ENCODE peak calls at places on chromosomes 5 and 9, in seven cellular contexts. N, V, J, O, E, Y and C are unnamed samples.

GRCh38 chr5:52800394-52801213 is 12.9 kb downstream of the ITGA1 start:
- DNase-seq in O (peak; percentile 63), J (peak; percentile 60), E (peak; percentile 46), N (no peak), V (peak; percentile 69), Y (no peak), C (peak; percentile 45)

GRCh38 chr9:88378317-88378716 is 9.9 kb upstream of the SPIN1 start:
- DNase-seq in Y (no peak), O (no peak), E (peak; percentile 20), N (no peak), J (no peak), V (no peak), C (no peak)

GRCh38 chr9:97990259-97990658 is 7.1 kb downstream of the ANP32B start:
- DNase-seq in V (no peak), J (no peak), Y (no peak), E (peak; percentile 27), N (no peak), O (peak; percentile 44), C (no peak)

GRCh38 chr9:91212592-91213243 is 149.0 kb downstream of the AUH start:
- DNase-seq in Y (no peak), E (no peak), J (no peak), O (no peak), V (no peak), N (no peak), C (no peak)

GRCh38 chr5:168073991-168074800 is 217.2 kb upstream of the WWC1 start:
- DNase-seq in V (no peak), E (no peak), J (no peak), O (no peak), N (no peak), Y (no peak), C (no peak)

GRCh38 chr5:170070556-170071412 is 34.9 kb upstream of the FOXI1 start:
- DNase-seq in V (no peak), O (peak; percentile 65), Y (no peak), N (peak; percentile 16), J (peak; percentile 90), E (peak; percentile 43), C (peak; percentile 14)

GRCh38 chr5:38603691-38604090 is 47.2 kb upstream of the LIFR start:
- DNase-seq in V (no peak), E (no peak), Y (no peak), N (no peak), J (no peak), O (no peak), C (no peak)

GRCh38 chr9:591292-591691 is 250.2 kb upstream of the DMRT1 start:
- DNase-seq in E (no peak), V (no peak), J (no peak), Y (no peak), O (no peak), N (no peak), C (no peak)

GRCh38 chr9:98867434-98868168 is 60.1 kb downstream of the GALNT12 start:
- DNase-seq in Y (no peak), E (no peak), O (peak; percentile 74), J (no peak), N (no peak), V (no peak), C (peak; percentile 46)

GRCh38 chr5:83440826-83441225 is 30.7 kb upstream of the VCAN start:
- DNase-seq in Y (no peak), O (no peak), N (no peak), E (no peak), V (no peak), J (no peak), C (no peak)

GRCh38 chr5:124477002-124477546 is 269.4 kb downstream of the ZNF608 start:
- DNase-seq in Y (no peak), O (no peak), J (no peak), E (no peak), N (no peak), V (no peak), C (no peak)

GRCh38 chr5:31844615-31845345 is 205.8 kb downstream of the PDZD2 start:
- DNase-seq in N (no peak), Y (no peak), V (no peak), E (no peak), J (no peak), O (no peak), C (no peak)

GRCh38 chr9:85053206-85053605 is 383.7 kb downstream of the NTRK2 start:
- DNase-seq in Y (no peak), N (no peak), V (no peak), J (no peak), O (no peak), E (no peak), C (no peak)

GRCh38 chr9:10026585-10026984 is 586.2 kb downstream of the PTPRD start:
- DNase-seq in O (no peak), Y (no peak), N (no peak), E (no peak), J (no peak), V (no peak), C (no peak)

GRCh38 chr5:92371889-92372235 is 988.7 kb upstream of the ARRDC3 start:
- DNase-seq in N (no peak), O (no peak), V (no peak), Y (no peak), E (no peak), J (no peak), C (no peak)

GRCh38 chr5:59760798-59761348 is 132.7 kb downstream of the PDE4D start:
- DNase-seq in O (no peak), V (no peak), J (no peak), Y (no peak), E (no peak), N (no peak), C (no peak)

GRCh38 chr5:6256901-6257300 is 121.4 kb downstream of the MED10 start:
- DNase-seq in J (no peak), V (no peak), O (no peak), E (no peak), N (no peak), Y (no peak), C (no peak)

GRCh38 chr9:7354704-7355103 is 444.9 kb downstream of the DMAC1 start:
- DNase-seq in V (no peak), Y (no peak), E (no peak), J (no peak), N (no peak), O (no peak), C (no peak)

GRCh38 chr9:130343445-130343918 is 77.9 kb downstream of the HMCN2 start:
- DNase-seq in Y (no peak), E (peak; percentile 88), O (peak; percentile 56), J (peak; percentile 95), V (no peak), N (no peak), C (no peak)

GRCh38 chr5:145470382-145470979 is 364.7 kb downstream of the PRELID2 start:
- DNase-seq in Y (no peak), O (no peak), E (no peak), V (no peak), J (no peak), N (no peak), C (no peak)

GRCh38 chr5:87074934-87075541 is 192.6 kb upstream of the RASA1 start:
- DNase-seq in V (no peak), E (no peak), O (peak; percentile 7), J (no peak), Y (peak; percentile 89), N (peak; percentile 43), C (no peak)

GRCh38 chr5:132506094-132506692 is 15.6 kb upstream of the IRF1 start:
- DNase-seq in O (peak; percentile 74), V (peak; percentile 41), Y (no peak), E (peak; percentile 48), J (no peak), N (peak; percentile 35), C (peak; percentile 64)

GRCh38 chr5:116652196-116652729 is 77.6 kb upstream of the SEMA6A start:
- DNase-seq in E (no peak), N (peak; percentile 79), Y (peak; percentile 85), J (peak; percentile 49), V (peak; percentile 97), O (no peak), C (no peak)
- TF ChIP-seq JUND in E (no peak), N (peak; percentile 62), Y (peak; percentile 75), J (peak; percentile 91), V (peak; percentile 82), O (no peak), C (no peak)

GRCh38 chr5:160312139-160312959 is at the start of gene CCNJL:
- DNase-seq in N (no peak), Y (no peak), E (peak; percentile 100), V (peak; percentile 52), O (peak; percentile 38), J (peak; percentile 92), C (peak; percentile 91)
- TF ChIP-seq JUND in N (no peak), Y (no peak), E (no peak), V (no peak), O (no peak), J (no peak), C (no peak)

DNA sequence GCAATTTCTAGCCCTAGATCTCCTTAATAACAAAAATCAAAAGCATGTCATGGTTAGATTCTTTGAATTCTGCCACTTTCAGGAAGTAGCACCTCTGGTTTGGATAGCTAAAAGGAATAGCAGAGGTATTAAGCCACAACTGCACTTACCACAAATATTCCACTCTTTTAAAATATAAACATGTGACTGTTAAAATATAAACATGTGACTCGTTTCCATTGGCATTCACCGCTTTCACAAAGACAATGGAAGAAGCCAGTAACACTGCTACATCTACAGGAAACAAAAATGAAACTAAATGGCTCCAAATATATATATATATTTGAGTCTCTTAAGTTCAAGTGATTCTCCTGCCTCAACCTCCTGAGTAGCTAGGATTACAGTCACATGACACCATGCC is 222.9 kb downstream of the ARL15 start:
- DNase-seq in O (no peak), J (no peak), E (no peak), Y (no peak), V (no peak), N (no peak), C (no peak)
- TF ChIP-seq JUND in O (no peak), J (no peak), E (no peak), Y (no peak), V (no peak), N (no peak), C (no peak)

GRCh38 chr9:69308217-69308931 is 16.6 kb upstream of the ENTREP1 start:
- DNase-seq in V (no peak), J (no peak), N (no peak), Y (no peak), E (no peak), O (no peak), C (no peak)

GRCh38 chr9:69303331-69303730 is 21.7 kb upstream of the ENTREP1 start:
- DNase-seq in E (no peak), V (no peak), O (no peak), N (no peak), J (no peak), Y (no peak), C (no peak)

GRCh38 chr9:69313175-69313574 is 11.8 kb upstream of the ENTREP1 start:
- DNase-seq in Y (no peak), E (no peak), O (no peak), V (no peak), J (no peak), N (no peak), C (no peak)

DNA sequence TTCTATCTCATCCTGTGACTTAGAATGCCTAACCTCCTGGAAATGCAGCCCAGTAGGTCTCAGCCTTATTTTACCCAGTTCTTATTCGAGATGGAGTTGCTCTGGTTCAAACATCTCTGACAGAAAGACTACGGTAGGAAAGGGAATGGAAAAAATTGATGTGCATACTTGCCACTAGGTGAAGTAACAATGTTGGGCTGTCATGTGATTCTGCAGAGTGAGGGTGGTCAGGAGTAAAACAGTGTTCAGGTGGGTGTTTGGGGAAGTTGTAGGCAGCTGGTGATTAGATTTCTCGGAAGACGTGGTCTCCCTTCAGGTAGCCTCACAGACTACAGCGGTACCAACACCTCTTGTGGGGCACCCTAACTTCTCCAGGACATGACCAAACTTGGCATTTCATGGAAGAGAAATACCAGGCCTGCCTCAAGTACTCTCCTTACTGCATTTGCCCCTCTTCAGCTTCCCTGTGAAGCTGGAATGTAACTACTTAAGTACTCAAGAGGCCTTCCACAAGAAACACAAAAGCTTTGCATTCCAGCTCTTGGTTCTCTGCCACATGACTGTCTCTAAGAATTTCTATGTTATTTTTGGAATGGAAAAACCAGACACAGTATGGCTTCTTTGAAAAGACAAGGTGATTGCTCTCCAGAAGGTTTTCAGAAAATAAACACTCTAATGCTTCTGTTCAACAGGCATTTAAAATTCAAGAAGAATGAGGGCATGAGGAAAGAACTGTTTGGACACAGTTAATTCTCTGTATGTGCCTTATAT is 17.4 kb upstream of the ENTREP1 start:
- DNase-seq in N (no peak), Y (no peak), J (peak; percentile 62), E (no peak), V (no peak), O (no peak), C (peak; percentile 33)
- TF ChIP-seq JUND in N (no peak), Y (no peak), J (no peak), E (no peak), V (no peak), O (no peak), C (no peak)